ENCODE peak calls at places on chromosomes 6 and 20, in seven cellular contexts. One of them, this sample, is unnamed.

GRCh38 chr6:439681-440167 is 48.2 kb downstream of the IRF4 start:
- DNase-seq in PC-3: no peak
- DNase-seq in heart right ventricle: peak
- DNase-seq in fibroblast of mammary gland: peak
- DNase-seq in hepatocyte: no peak
- DNase-seq in fibroblast of pulmonary artery: no peak
- DNase-seq in lower leg skin: no peak
- DNase-seq in this sample: no peak

GRCh38 chr6:87154641-87155271 is 609 bp upstream of the ZNF292 start:
- DNase-seq in PC-3: peak
- DNase-seq in lower leg skin: no peak
- DNase-seq in fibroblast of mammary gland: peak
- DNase-seq in hepatocyte: peak
- DNase-seq in heart right ventricle: no peak
- DNase-seq in fibroblast of pulmonary artery: peak
- DNase-seq in this sample: peak

GRCh38 chr20:44031001-44031574 is 116.4 kb downstream of the TOX2 start:
- DNase-seq in hepatocyte: no peak
- DNase-seq in PC-3: no peak
- DNase-seq in heart right ventricle: no peak
- DNase-seq in fibroblast of pulmonary artery: no peak
- DNase-seq in fibroblast of mammary gland: no peak
- DNase-seq in lower leg skin: no peak
- DNase-seq in this sample: no peak

GRCh38 chr6:90183587-90184333 is 112.9 kb downstream of the BACH2 start:
- DNase-seq in PC-3: no peak
- DNase-seq in heart right ventricle: no peak
- DNase-seq in fibroblast of mammary gland: no peak
- DNase-seq in lower leg skin: no peak
- DNase-seq in fibroblast of pulmonary artery: no peak
- DNase-seq in hepatocyte: peak
- DNase-seq in this sample: no peak

GRCh38 chr20:61570796-61571195 is 318.7 kb downstream of the CDH4 start:
- DNase-seq in hepatocyte: no peak
- DNase-seq in lower leg skin: no peak
- DNase-seq in PC-3: no peak
- DNase-seq in fibroblast of mammary gland: no peak
- DNase-seq in fibroblast of pulmonary artery: no peak
- DNase-seq in heart right ventricle: no peak
- DNase-seq in this sample: no peak

GRCh38 chr6:31652925-31653724 is 664 bp upstream of the BAG6 start:
- DNase-seq in PC-3: no peak
- DNase-seq in lower leg skin: peak
- DNase-seq in fibroblast of mammary gland: no peak
- DNase-seq in heart right ventricle: peak
- DNase-seq in hepatocyte: peak
- DNase-seq in fibroblast of pulmonary artery: no peak
- DNase-seq in this sample: no peak

GRCh38 chr20:50980851-50981713 is 22.5 kb downstream of the MOCS3 start:
- DNase-seq in fibroblast of mammary gland: peak
- DNase-seq in hepatocyte: peak
- DNase-seq in lower leg skin: no peak
- DNase-seq in heart right ventricle: peak
- DNase-seq in PC-3: peak
- DNase-seq in fibroblast of pulmonary artery: peak
- DNase-seq in this sample: peak

GRCh38 chr20:6575912-6576391 is 191.5 kb upstream of the BMP2 start:
- DNase-seq in lower leg skin: no peak
- DNase-seq in heart right ventricle: no peak
- DNase-seq in hepatocyte: peak
- DNase-seq in PC-3: peak
- DNase-seq in fibroblast of pulmonary artery: peak
- DNase-seq in fibroblast of mammary gland: no peak
- DNase-seq in this sample: peak

GRCh38 chr20:57888591-57888990 is 178.8 kb upstream of the PMEPA1 start:
- DNase-seq in hepatocyte: no peak
- DNase-seq in fibroblast of mammary gland: no peak
- DNase-seq in PC-3: no peak
- DNase-seq in lower leg skin: no peak
- DNase-seq in fibroblast of pulmonary artery: no peak
- DNase-seq in heart right ventricle: no peak
- DNase-seq in this sample: no peak

GRCh38 chr6:95519228-95520037 is 57.9 kb upstream of the MANEA start:
- DNase-seq in fibroblast of pulmonary artery: no peak
- DNase-seq in fibroblast of mammary gland: no peak
- DNase-seq in lower leg skin: no peak
- DNase-seq in hepatocyte: no peak
- DNase-seq in heart right ventricle: no peak
- DNase-seq in PC-3: no peak
- DNase-seq in this sample: no peak

GRCh38 chr6:159100789-159101182 is 56.0 kb upstream of the TAGAP start:
- DNase-seq in hepatocyte: no peak
- DNase-seq in PC-3: no peak
- DNase-seq in heart right ventricle: no peak
- DNase-seq in lower leg skin: no peak
- DNase-seq in fibroblast of pulmonary artery: no peak
- DNase-seq in fibroblast of mammary gland: no peak
- DNase-seq in this sample: no peak

GRCh38 chr6:158959552-158959951 is 40.5 kb downstream of the RSPH3 start:
- DNase-seq in fibroblast of pulmonary artery: no peak
- DNase-seq in heart right ventricle: no peak
- DNase-seq in lower leg skin: no peak
- DNase-seq in fibroblast of mammary gland: no peak
- DNase-seq in hepatocyte: no peak
- DNase-seq in PC-3: no peak
- DNase-seq in this sample: no peak

GRCh38 chr6:34341481-34341971 is 50.9 kb downstream of the NUDT3 start:
- DNase-seq in fibroblast of pulmonary artery: peak
- DNase-seq in fibroblast of mammary gland: no peak
- DNase-seq in PC-3: peak
- DNase-seq in hepatocyte: no peak
- DNase-seq in heart right ventricle: no peak
- DNase-seq in lower leg skin: no peak
- DNase-seq in this sample: peak

GRCh38 chr6:39688494-39688893 is 36.7 kb downstream of the KIF6 start:
- DNase-seq in heart right ventricle: no peak
- DNase-seq in fibroblast of pulmonary artery: peak
- DNase-seq in fibroblast of mammary gland: peak
- DNase-seq in PC-3: peak
- DNase-seq in hepatocyte: no peak
- DNase-seq in lower leg skin: no peak
- DNase-seq in this sample: peak

GRCh38 chr6:30654798-30655742 is 8.1 kb downstream of the C6orf136 start:
- DNase-seq in fibroblast of mammary gland: no peak
- DNase-seq in hepatocyte: no peak
- DNase-seq in heart right ventricle: no peak
- DNase-seq in lower leg skin: no peak
- DNase-seq in fibroblast of pulmonary artery: no peak
- DNase-seq in PC-3: no peak
- DNase-seq in this sample: no peak

GRCh38 chr6:110900028-110900598 is 25.5 kb downstream of the AMD1 start:
- DNase-seq in heart right ventricle: no peak
- DNase-seq in fibroblast of pulmonary artery: no peak
- DNase-seq in PC-3: no peak
- DNase-seq in hepatocyte: no peak
- DNase-seq in fibroblast of mammary gland: no peak
- DNase-seq in lower leg skin: no peak
- DNase-seq in this sample: no peak

GRCh38 chr6:11970114-11970513 is 42.0 kb upstream of the HIVEP1 start:
- DNase-seq in hepatocyte: no peak
- DNase-seq in fibroblast of mammary gland: no peak
- DNase-seq in PC-3: no peak
- DNase-seq in fibroblast of pulmonary artery: no peak
- DNase-seq in lower leg skin: no peak
- DNase-seq in heart right ventricle: no peak
- DNase-seq in this sample: no peak

GRCh38 chr6:215335-216034 is 76.8 kb upstream of the DUSP22 start:
- DNase-seq in fibroblast of pulmonary artery: no peak
- DNase-seq in heart right ventricle: no peak
- DNase-seq in fibroblast of mammary gland: peak
- DNase-seq in hepatocyte: no peak
- DNase-seq in lower leg skin: peak
- DNase-seq in PC-3: peak
- DNase-seq in this sample: peak

GRCh38 chr6:23175391-23175790 is 606.0 kb downstream of the HDGFL1 start:
- DNase-seq in lower leg skin: no peak
- DNase-seq in hepatocyte: no peak
- DNase-seq in fibroblast of mammary gland: peak
- DNase-seq in heart right ventricle: no peak
- DNase-seq in fibroblast of pulmonary artery: peak
- DNase-seq in PC-3: no peak
- DNase-seq in this sample: peak

GRCh38 chr6:23174781-23175361 is 605.5 kb downstream of the HDGFL1 start:
- DNase-seq in heart right ventricle: no peak
- DNase-seq in hepatocyte: no peak
- DNase-seq in lower leg skin: no peak
- DNase-seq in PC-3: peak
- DNase-seq in fibroblast of mammary gland: peak
- DNase-seq in fibroblast of pulmonary artery: peak
- DNase-seq in this sample: peak

GRCh38 chr6:23179994-23180393 is 610.6 kb downstream of the HDGFL1 start:
- DNase-seq in heart right ventricle: no peak
- DNase-seq in hepatocyte: no peak
- DNase-seq in PC-3: no peak
- DNase-seq in lower leg skin: no peak
- DNase-seq in fibroblast of mammary gland: no peak
- DNase-seq in fibroblast of pulmonary artery: no peak
- DNase-seq in this sample: no peak

GRCh38 chr6:23176471-23176870 is 607.1 kb downstream of the HDGFL1 start:
- DNase-seq in heart right ventricle: no peak
- DNase-seq in PC-3: no peak
- DNase-seq in hepatocyte: no peak
- DNase-seq in fibroblast of mammary gland: no peak
- DNase-seq in lower leg skin: no peak
- DNase-seq in fibroblast of pulmonary artery: no peak
- DNase-seq in this sample: no peak

GRCh38 chr6:23176883-23177282 is 607.5 kb downstream of the HDGFL1 start:
- DNase-seq in PC-3: no peak
- DNase-seq in fibroblast of mammary gland: no peak
- DNase-seq in lower leg skin: no peak
- DNase-seq in fibroblast of pulmonary artery: no peak
- DNase-seq in hepatocyte: peak
- DNase-seq in heart right ventricle: no peak
- DNase-seq in this sample: no peak
- TF ChIP-seq CTCF in PC-3: peak
- TF ChIP-seq CTCF in fibroblast of mammary gland: no peak
- TF ChIP-seq CTCF in lower leg skin: no peak
- TF ChIP-seq CTCF in fibroblast of pulmonary artery: no peak
- TF ChIP-seq CTCF in hepatocyte: peak
- TF ChIP-seq CTCF in heart right ventricle: no peak
- TF ChIP-seq CTCF in this sample: no peak

DNA sequence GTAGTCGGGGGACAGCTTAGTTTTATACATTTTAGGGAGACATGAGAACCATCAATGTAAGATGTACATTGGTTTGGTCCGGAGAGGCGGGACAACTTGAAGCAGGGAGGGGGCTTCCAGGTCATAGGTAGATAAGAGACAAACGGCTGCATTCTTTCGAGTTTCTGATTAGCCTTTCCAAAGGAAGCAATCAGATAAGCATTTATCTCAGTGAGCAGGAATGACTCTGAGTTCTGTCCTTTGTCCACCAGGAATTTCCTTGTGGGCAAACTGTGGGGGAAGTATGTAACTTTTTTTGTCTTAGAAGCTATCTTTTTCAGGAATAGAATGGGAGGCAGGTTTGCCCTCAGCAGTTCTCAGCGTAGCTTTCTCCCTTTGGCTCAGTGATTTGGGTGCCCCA is 1.4 kb downstream of the YTHDF1 start:
- DNase-seq in heart right ventricle: no peak
- DNase-seq in PC-3: no peak
- DNase-seq in fibroblast of mammary gland: no peak
- DNase-seq in lower leg skin: no peak
- DNase-seq in hepatocyte: no peak
- DNase-seq in fibroblast of pulmonary artery: no peak
- DNase-seq in this sample: no peak
- H3K4me3 ChIP-seq in heart right ventricle: peak
- H3K4me3 ChIP-seq in PC-3: peak
- H3K4me3 ChIP-seq in fibroblast of mammary gland: peak
- H3K4me3 ChIP-seq in lower leg skin: no peak
- H3K4me3 ChIP-seq in hepatocyte: peak
- H3K4me3 ChIP-seq in fibroblast of pulmonary artery: peak
- H3K4me3 ChIP-seq in this sample: peak

GRCh38 chr6:3209114-3210023 is 18.1 kb downstream of the TUBB2B start:
- DNase-seq in fibroblast of pulmonary artery: peak
- DNase-seq in hepatocyte: peak
- DNase-seq in PC-3: peak
- DNase-seq in heart right ventricle: no peak
- DNase-seq in fibroblast of mammary gland: peak
- DNase-seq in lower leg skin: peak
- DNase-seq in this sample: peak
- TF ChIP-seq CTCF in fibroblast of pulmonary artery: peak
- TF ChIP-seq CTCF in hepatocyte: peak
- TF ChIP-seq CTCF in PC-3: peak
- TF ChIP-seq CTCF in heart right ventricle: no peak
- TF ChIP-seq CTCF in fibroblast of mammary gland: peak
- TF ChIP-seq CTCF in lower leg skin: no peak
- TF ChIP-seq CTCF in this sample: peak

GRCh38 chr6:1623769-1624070 is 14.0 kb downstream of the FOXC1 start:
- DNase-seq in PC-3: no peak
- DNase-seq in hepatocyte: no peak
- DNase-seq in fibroblast of pulmonary artery: no peak
- DNase-seq in lower leg skin: no peak
- DNase-seq in heart right ventricle: no peak
- DNase-seq in fibroblast of mammary gland: no peak
- DNase-seq in this sample: no peak
- H3K4me3 ChIP-seq in PC-3: no peak
- H3K4me3 ChIP-seq in hepatocyte: no peak
- H3K4me3 ChIP-seq in fibroblast of pulmonary artery: no peak
- H3K4me3 ChIP-seq in lower leg skin: no peak
- H3K4me3 ChIP-seq in heart right ventricle: peak
- H3K4me3 ChIP-seq in fibroblast of mammary gland: no peak
- H3K4me3 ChIP-seq in this sample: no peak

This sample was measured in epithelial cell of esophagus.